ENCODE peak calls at places on chromosomes 6 and 20, in eight cellular contexts. One of them, this sample, is unnamed.

GRCh38 chr20:6829510-6830116 is 62.1 kb downstream of the BMP2 start:
- DNase-seq in left cardiac atrium: no peak
- DNase-seq in CD8-positive, alpha-beta T cell: no peak
- DNase-seq in stimulated activated naive CD8-positive, alpha-beta T cell treated with anti-CD3 and anti-CD28 coated beads, Interleukin-15, Interleukin-2, amounts not matched to agents 100 U/mL and 50 U/mL, for 24 hours: no peak
- DNase-seq in uterus: no peak
- DNase-seq in RKO: peak
- DNase-seq in hypothalamus: no peak
- DNase-seq in effector CD4-positive, alpha-beta T cell: no peak
- DNase-seq in this sample: no peak

GRCh38 chr6:88662163-88662580 is 301.2 kb downstream of the RNGTT start:
- DNase-seq in left cardiac atrium: no peak
- DNase-seq in CD8-positive, alpha-beta T cell: no peak
- DNase-seq in stimulated activated naive CD8-positive, alpha-beta T cell treated with anti-CD3 and anti-CD28 coated beads, Interleukin-15, Interleukin-2, amounts not matched to agents 100 U/mL and 50 U/mL, for 24 hours: no peak
- DNase-seq in uterus: no peak
- DNase-seq in RKO: no peak
- DNase-seq in hypothalamus: no peak
- DNase-seq in effector CD4-positive, alpha-beta T cell: no peak
- DNase-seq in this sample: no peak

GRCh38 chr20:45095753-45096371 is 5.1 kb downstream of the KCNS1 start:
- DNase-seq in left cardiac atrium: peak
- DNase-seq in CD8-positive, alpha-beta T cell: peak
- DNase-seq in stimulated activated naive CD8-positive, alpha-beta T cell treated with anti-CD3 and anti-CD28 coated beads, Interleukin-15, Interleukin-2, amounts not matched to agents 100 U/mL and 50 U/mL, for 24 hours: peak
- DNase-seq in uterus: peak
- DNase-seq in RKO: peak
- DNase-seq in hypothalamus: no peak
- DNase-seq in effector CD4-positive, alpha-beta T cell: peak
- DNase-seq in this sample: peak

GRCh38 chr6:73704260-73704659 is 8.3 kb downstream of the CD109 start:
- DNase-seq in left cardiac atrium: no peak
- DNase-seq in CD8-positive, alpha-beta T cell: no peak
- DNase-seq in stimulated activated naive CD8-positive, alpha-beta T cell treated with anti-CD3 and anti-CD28 coated beads, Interleukin-15, Interleukin-2, amounts not matched to agents 100 U/mL and 50 U/mL, for 24 hours: peak
- DNase-seq in uterus: no peak
- DNase-seq in RKO: peak
- DNase-seq in hypothalamus: no peak
- DNase-seq in effector CD4-positive, alpha-beta T cell: no peak
- DNase-seq in this sample: no peak

GRCh38 chr20:34180460-34181108 is 60.6 kb upstream of the ASIP start:
- DNase-seq in left cardiac atrium: no peak
- DNase-seq in CD8-positive, alpha-beta T cell: no peak
- DNase-seq in stimulated activated naive CD8-positive, alpha-beta T cell treated with anti-CD3 and anti-CD28 coated beads, Interleukin-15, Interleukin-2, amounts not matched to agents 100 U/mL and 50 U/mL, for 24 hours: no peak
- DNase-seq in uterus: no peak
- DNase-seq in RKO: no peak
- DNase-seq in hypothalamus: no peak
- DNase-seq in effector CD4-positive, alpha-beta T cell: no peak
- DNase-seq in this sample: no peak

GRCh38 chr6:106168097-106168888 is 82.2 kb downstream of the PRDM1 start:
- DNase-seq in left cardiac atrium: no peak
- DNase-seq in CD8-positive, alpha-beta T cell: no peak
- DNase-seq in stimulated activated naive CD8-positive, alpha-beta T cell treated with anti-CD3 and anti-CD28 coated beads, Interleukin-15, Interleukin-2, amounts not matched to agents 100 U/mL and 50 U/mL, for 24 hours: no peak
- DNase-seq in uterus: no peak
- DNase-seq in RKO: no peak
- DNase-seq in hypothalamus: no peak
- DNase-seq in effector CD4-positive, alpha-beta T cell: no peak
- DNase-seq in this sample: no peak

GRCh38 chr6:124223596-124223995 is 419.9 kb downstream of the NKAIN2 start:
- DNase-seq in left cardiac atrium: no peak
- DNase-seq in CD8-positive, alpha-beta T cell: no peak
- DNase-seq in stimulated activated naive CD8-positive, alpha-beta T cell treated with anti-CD3 and anti-CD28 coated beads, Interleukin-15, Interleukin-2, amounts not matched to agents 100 U/mL and 50 U/mL, for 24 hours: no peak
- DNase-seq in uterus: no peak
- DNase-seq in RKO: no peak
- DNase-seq in hypothalamus: no peak
- DNase-seq in effector CD4-positive, alpha-beta T cell: no peak
- DNase-seq in this sample: no peak

GRCh38 chr6:90233994-90234393 is 62.6 kb downstream of the BACH2 start:
- DNase-seq in left cardiac atrium: peak
- DNase-seq in CD8-positive, alpha-beta T cell: peak
- DNase-seq in stimulated activated naive CD8-positive, alpha-beta T cell treated with anti-CD3 and anti-CD28 coated beads, Interleukin-15, Interleukin-2, amounts not matched to agents 100 U/mL and 50 U/mL, for 24 hours: peak
- DNase-seq in uterus: no peak
- DNase-seq in RKO: no peak
- DNase-seq in hypothalamus: no peak
- DNase-seq in effector CD4-positive, alpha-beta T cell: peak
- DNase-seq in this sample: peak

GRCh38 chr6:13725570-13725969 is 13.9 kb upstream of the RANBP9 start:
- DNase-seq in left cardiac atrium: no peak
- DNase-seq in CD8-positive, alpha-beta T cell: no peak
- DNase-seq in stimulated activated naive CD8-positive, alpha-beta T cell treated with anti-CD3 and anti-CD28 coated beads, Interleukin-15, Interleukin-2, amounts not matched to agents 100 U/mL and 50 U/mL, for 24 hours: peak
- DNase-seq in uterus: no peak
- DNase-seq in RKO: no peak
- DNase-seq in hypothalamus: no peak
- DNase-seq in effector CD4-positive, alpha-beta T cell: no peak
- DNase-seq in this sample: no peak

GRCh38 chr6:74319292-74319691 is 623.3 kb downstream of the CD109 start:
- DNase-seq in left cardiac atrium: no peak
- DNase-seq in CD8-positive, alpha-beta T cell: no peak
- DNase-seq in stimulated activated naive CD8-positive, alpha-beta T cell treated with anti-CD3 and anti-CD28 coated beads, Interleukin-15, Interleukin-2, amounts not matched to agents 100 U/mL and 50 U/mL, for 24 hours: no peak
- DNase-seq in uterus: no peak
- DNase-seq in RKO: no peak
- DNase-seq in hypothalamus: no peak
- DNase-seq in effector CD4-positive, alpha-beta T cell: no peak
- DNase-seq in this sample: no peak

GRCh38 chr20:56393133-56393472 is 658 bp downstream of the CSTF1 start:
- DNase-seq in left cardiac atrium: no peak
- DNase-seq in CD8-positive, alpha-beta T cell: no peak
- DNase-seq in stimulated activated naive CD8-positive, alpha-beta T cell treated with anti-CD3 and anti-CD28 coated beads, Interleukin-15, Interleukin-2, amounts not matched to agents 100 U/mL and 50 U/mL, for 24 hours: no peak
- DNase-seq in uterus: no peak
- DNase-seq in RKO: peak
- DNase-seq in hypothalamus: no peak
- DNase-seq in effector CD4-positive, alpha-beta T cell: no peak
- DNase-seq in this sample: peak